ENCODE peak calls at places on chromosome 1, in ten cellular contexts. U is T follicular helper cell; O is KBM-7; G is kidney epithelial cell; X is activated T-cell treated with anti-CD3 and anti-CD28 coated beads, Interleukin-2, amount 50 U/mL, for 72 hours; W is T-cell; E is CD4-positive, CD25-positive, alpha-beta regulatory T cell; L is NCI-H1092; H is epithelial cell of prostate; Z is A549. C is an unnamed sample.

GRCh38 chr1:67880056-67880601 is 46.9 kb upstream of the GNG12 start:
- DNase-seq in U (no peak), O (no peak), G (no peak), X (no peak), W (no peak), E (no peak), L (peak), H (no peak), Z (peak), C (no peak)

GRCh38 chr1:155977607-155978324 is 581 bp downstream of the ARHGEF2 start:
- DNase-seq in U (no peak), O (peak), G (no peak), X (peak), W (no peak), E (no peak), L (no peak), H (no peak), Z (peak), C (peak)

GRCh38 chr1:78145105-78145580 is 99.4 kb downstream of the GIPC2 start:
- DNase-seq in U (peak), O (peak), G (peak), X (peak), W (no peak), E (peak), L (peak), H (peak), Z (peak), C (no peak)

GRCh38 chr1:16125088-16125470 is 30.8 kb downstream of the EPHA2 start:
- DNase-seq in U (no peak), O (no peak), G (no peak), X (no peak), W (no peak), E (no peak), L (no peak), H (no peak), Z (no peak), C (no peak)

GRCh38 chr1:40300651-40301050 is 16.4 kb downstream of the COL9A2 start:
- DNase-seq in U (no peak), O (no peak), G (no peak), X (no peak), W (no peak), E (no peak), L (no peak), H (no peak), Z (no peak), C (no peak)

GRCh38 chr1:101017448-101017847 is 8.1 kb downstream of the DPH5 start:
- DNase-seq in U (no peak), O (no peak), G (no peak), X (no peak), W (no peak), E (no peak), L (no peak), H (no peak), Z (no peak), C (no peak)

GRCh38 chr1:153728305-153729066 is 636 bp downstream of the INTS3 start:
- DNase-seq in U (no peak), O (peak), G (no peak), X (peak), W (peak), E (peak), L (peak), H (no peak), Z (peak), C (peak)

GRCh38 chr1:66505671-66506392 is 28.1 kb upstream of the SGIP1 start:
- DNase-seq in U (no peak), O (no peak), G (peak), X (no peak), W (no peak), E (no peak), L (no peak), H (no peak), Z (no peak), C (no peak)

GRCh38 chr1:99252630-99253029 is 11.7 kb upstream of the PLPPR4 start:
- DNase-seq in U (no peak), O (no peak), G (no peak), X (no peak), W (no peak), E (no peak), L (no peak), H (no peak), Z (no peak), C (no peak)

GRCh38 chr1:38071530-38072266 is 25.1 kb upstream of the POU3F1 start:
- DNase-seq in U (no peak), O (peak), G (peak), X (no peak), W (no peak), E (peak), L (no peak), H (no peak), Z (peak), C (no peak)

GRCh38 chr1:36836916-36837315 is 197.4 kb downstream of the GRIK3 start:
- DNase-seq in U (no peak), O (no peak), G (no peak), X (no peak), W (no peak), E (no peak), L (no peak), H (no peak), Z (no peak), C (no peak)

GRCh38 chr1:71473331-71473730 is 392.5 kb upstream of the ZRANB2 start:
- DNase-seq in U (no peak), O (no peak), G (no peak), X (no peak), W (no peak), E (no peak), L (no peak), H (no peak), Z (no peak), C (no peak)

GRCh38 chr1:186046437-186047233 is 312.4 kb downstream of the HMCN1 start:
- DNase-seq in U (no peak), O (no peak), G (no peak), X (no peak), W (no peak), E (no peak), L (no peak), H (no peak), Z (no peak), C (no peak)

GRCh38 chr1:27071049-27071416 is 58.4 kb upstream of the TENT5B start:
- DNase-seq in U (no peak), O (no peak), G (no peak), X (no peak), W (no peak), E (no peak), L (peak), H (no peak), Z (no peak), C (no peak)

GRCh38 chr1:244954358-244954757 is 90.0 kb upstream of the HNRNPU start:
- DNase-seq in U (no peak), O (no peak), G (no peak), X (no peak), W (no peak), E (no peak), L (no peak), H (no peak), Z (no peak), C (no peak)

GRCh38 chr1:204826970-204827369 is 43.7 kb upstream of the NFASC start:
- DNase-seq in U (no peak), O (peak), G (no peak), X (peak), W (no peak), E (peak), L (no peak), H (no peak), Z (peak), C (no peak)

GRCh38 chr1:238409191-238409846 is 518.6 kb upstream of the ZP4 start:
- DNase-seq in U (no peak), O (no peak), G (peak), X (no peak), W (no peak), E (no peak), L (no peak), H (no peak), Z (no peak), C (no peak)

GRCh38 chr1:84303154-84303830 is 1.8 kb downstream of the SAMD13 start:
- DNase-seq in U (no peak), O (peak), G (no peak), X (no peak), W (no peak), E (no peak), L (no peak), H (no peak), Z (no peak), C (no peak)

GRCh38 chr1:244387415-244387814 is 64.3 kb downstream of the ADSS2 start:
- DNase-seq in U (no peak), O (no peak), G (no peak), X (no peak), W (no peak), E (no peak), L (no peak), H (no peak), Z (no peak), C (no peak)

GRCh38 chr1:15046487-15047165 is 106.9 kb upstream of the TMEM51 start:
- DNase-seq in U (no peak), O (peak), G (no peak), X (peak), W (peak), E (peak), L (peak), H (peak), Z (peak), C (no peak)

GRCh38 chr1:50783286-50783685 is 176.8 kb downstream of the FAF1 start:
- DNase-seq in U (no peak), O (no peak), G (no peak), X (no peak), W (no peak), E (no peak), L (no peak), H (no peak), Z (no peak), C (no peak)

C was measured in CD8-positive, alpha-beta memory T cell.